ENCODE peak calls at places on chromosomes 7 and 10, in six cellular contexts. I, M, X, N, H and D are unnamed samples.

GRCh38 chr7:55084307-55084706 is 65.5 kb downstream of the EGFR start:
- DNase-seq in I (no peak), M (no peak), X (no peak), N (no peak), H (no peak), D (no peak)

GRCh38 chr10:62082729-62083412 is 181.4 kb downstream of the ARID5B start:
- DNase-seq in I (no peak), M (no peak), X (no peak), N (no peak), H (no peak), D (no peak)

GRCh38 chr10:112221545-112221944 is 38.0 kb upstream of the GPAM start:
- DNase-seq in I (no peak), M (no peak), X (no peak), N (no peak), H (no peak), D (no peak)

GRCh38 chr7:54394877-54395276 is 147.3 kb upstream of the VSTM2A start:
- DNase-seq in I (no peak), M (no peak), X (no peak), N (no peak), H (no peak), D (no peak)

GRCh38 chr7:44473295-44473694 is 17.2 kb downstream of the NUDCD3 start:
- DNase-seq in I (no peak), M (no peak), X (no peak), N (no peak), H (no peak), D (no peak)

GRCh38 chr10:60817135-60817805 is 39.0 kb downstream of the CDK1 start:
- DNase-seq in I (peak; percentile 17), M (no peak), X (no peak), N (peak; percentile 24), H (no peak), D (no peak)

GRCh38 chr10:43965033-43965917 is 316.6 kb upstream of the ZNF32 start:
- DNase-seq in I (no peak), M (no peak), X (no peak), N (no peak), H (no peak), D (no peak)

GRCh38 chr10:117621795-117622420 is 79.4 kb downstream of the EMX2 start:
- DNase-seq in I (no peak), M (no peak), X (no peak), N (no peak), H (no peak), D (no peak)

GRCh38 chr7:139991267-139991666 is 71.5 kb downstream of the PARP12 start:
- DNase-seq in I (no peak), M (no peak), X (no peak), N (no peak), H (no peak), D (no peak)

GRCh38 chr7:87144173-87144657 is 8.0 kb upstream of the DMTF1 start:
- DNase-seq in I (no peak), M (no peak), X (no peak), N (no peak), H (no peak), D (no peak)

GRCh38 chr10:80580811-80581468 is 43.2 kb downstream of the SH2D4B start:
- DNase-seq in I (no peak), M (no peak), X (no peak), N (no peak), H (no peak), D (no peak)

GRCh38 chr10:80158598-80159127 is 26.1 kb downstream of the PLAC9 start:
- DNase-seq in I (peak; percentile 79), M (peak; percentile 74), X (peak; percentile 77), N (peak; percentile 57), H (peak; percentile 96), D (peak; percentile 33)

GRCh38 chr7:28989596-28989980 is 31.5 kb upstream of the TRIL start:
- DNase-seq in I (no peak), M (no peak), X (no peak), N (no peak), H (no peak), D (no peak)

GRCh38 chr10:103890194-103890658 is 27.8 kb downstream of the STN1 start:
- DNase-seq in I (peak; percentile 14), M (no peak), X (no peak), N (peak; percentile 23), H (no peak), D (no peak)

GRCh38 chr7:80748302-80749042 is 110.0 kb downstream of the CD36 start:
- DNase-seq in I (no peak), M (no peak), X (no peak), N (no peak), H (no peak), D (no peak)

GRCh38 chr7:21923663-21924062 is 22.0 kb downstream of the CDCA7L start:
- DNase-seq in I (peak; percentile 40), M (no peak), X (no peak), N (no peak), H (no peak), D (no peak)

GRCh38 chr7:80098795-80099194 is 35.8 kb upstream of the GNAI1 start:
- DNase-seq in I (no peak), M (no peak), X (no peak), N (no peak), H (no peak), D (no peak)

GRCh38 chr7:90599892-90600555 is 3.9 kb downstream of the CDK14 start:
- DNase-seq in I (no peak), M (no peak), X (no peak), N (no peak), H (no peak), D (no peak)

GRCh38 chr10:99266383-99266782 is 30.7 kb upstream of the HPSE2 start:
- DNase-seq in I (peak; percentile 23), M (no peak), X (no peak), N (no peak), H (no peak), D (no peak)

GRCh38 chr10:11335167-11335652 is 276.2 kb downstream of the USP6NL start:
- DNase-seq in I (no peak), M (no peak), X (peak; percentile 42), N (no peak), H (no peak), D (no peak)

GRCh38 chr10:79298403-79299244 is 48.6 kb upstream of the PPIF start:
- DNase-seq in I (no peak), M (no peak), X (peak; percentile 71), N (no peak), H (peak; percentile 86), D (no peak)

GRCh38 chr10:31136951-31137885 is 105.6 kb upstream of the ZNF438 start:
- DNase-seq in I (no peak), M (no peak), X (no peak), N (no peak), H (no peak), D (no peak)

GRCh38 chr7:4486932-4487331 is 195.2 kb upstream of the FOXK1 start:
- DNase-seq in I (no peak), M (no peak), X (no peak), N (no peak), H (no peak), D (no peak)

GRCh38 chr7:77995717-77996116 is 197.1 kb downstream of the PHTF2 start:
- DNase-seq in I (no peak), M (no peak), X (no peak), N (no peak), H (no peak), D (no peak)

GRCh38 chr7:117837841-117838240 is 35.4 kb downstream of the CTTNBP2 start:
- DNase-seq in I (no peak), M (no peak), X (no peak), N (no peak), H (no peak), D (no peak)

GRCh38 chr7:155594961-155595366 is 48.6 kb upstream of the CNPY1 start:
- DNase-seq in I (no peak), M (no peak), X (no peak), N (peak; percentile 68), H (no peak), D (no peak)

GRCh38 chr10:93593749-93594148 is 7.3 kb downstream of the RBP4 start:
- DNase-seq in I (no peak), M (no peak), X (no peak), N (no peak), H (no peak), D (no peak)

GRCh38 chr7:102874166-102874829 is 38.5 kb upstream of the LRRC17 start:
- DNase-seq in I (no peak), M (no peak), X (no peak), N (no peak), H (no peak), D (no peak)

GRCh38 chr10:35857860-35858259 is 215.8 kb upstream of the FZD8 start:
- DNase-seq in I (no peak), M (no peak), X (no peak), N (no peak), H (no peak), D (no peak)

GRCh38 chr10:35855155-35855947 is 213.3 kb upstream of the FZD8 start:
- DNase-seq in I (no peak), M (no peak), X (no peak), N (no peak), H (no peak), D (no peak)

GRCh38 chr10:35852721-35853120 is 210.6 kb upstream of the FZD8 start:
- DNase-seq in I (no peak), M (no peak), X (no peak), N (no peak), H (no peak), D (no peak)

GRCh38 chr10:35854661-35855060 is 212.6 kb upstream of the FZD8 start:
- DNase-seq in I (no peak), M (no peak), X (no peak), N (no peak), H (no peak), D (no peak)
- TF ChIP-seq CTCF in I (no peak), M (no peak), X (no peak), N (no peak), H (no peak), D (no peak)

GRCh38 chr10:64257704-64258103 is 736.5 kb downstream of the REEP3 start:
- DNase-seq in I (no peak), M (no peak), X (no peak), N (no peak), H (no peak), D (no peak)
- H3K4me1 ChIP-seq in I (no peaks in the 10 kb centered on the region), M (no peaks in the 10 kb centered on the region), X (no peaks in the 10 kb centered on the region), N (no peaks in the 10 kb centered on the region), H (no peaks in the 10 kb centered on the region), D (no peaks in the 10 kb centered on the region)

GRCh38 chr7:100611983-100612729 is at the start of gene MOSPD3:
- DNase-seq in I (peak; percentile 99), M (peak; percentile 100), X (peak; percentile 99), N (peak; percentile 100), H (peak; percentile 100), D (peak; percentile 87)
- TF ChIP-seq POLR2A in I (peak; percentile 72), M (peak; percentile 58), X (peak; percentile 58), N (peak; percentile 93), H (peak; percentile 76), D (peak; percentile 79)

GRCh38 chr10:71623098-71623985 is 96.2 kb downstream of the C10orf105 start:
- DNase-seq in I (no peak), M (peak; percentile 32), X (no peak), N (no peak), H (no peak), D (no peak)
- TF ChIP-seq CTCF in I (peak; percentile 30), M (no peak), X (no peak), N (no peak), H (no peak), D (no peak)